ENCODE peak calls at places on chromosomes 12 and 14, in four cellular contexts. N is suprapubic skin, T is Peyer's patch, O is A549. S is an unnamed sample.

GRCh38 chr12:95129115-95129514 is 55.7 kb upstream of the NR2C1 start:
- DNase-seq in N (no peak), T (no peak), O (no peak), S (no peak)

GRCh38 chr14:104724981-104725771 is 1.1 kb downstream of the ADSS1 start:
- DNase-seq in N (no peak), T (no peak), O (peak; percentile 68), S (no peak)

GRCh38 chr12:107169200-107169599 is 75.9 kb upstream of the CRY1 start:
- DNase-seq in T (no peak), N (no peak), O (no peak), S (no peak)

GRCh38 chr14:95156153-95156764 is 1.1 kb downstream of the DICER1 start:
- DNase-seq in N (no peak), O (peak; percentile 12), T (no peak), S (no peak)

GRCh38 chr12:104212516-104212915 is 3.1 kb upstream of the TXNRD1 start:
- DNase-seq in T (no peak), N (no peak), O (no peak), S (no peak)

GRCh38 chr12:119624971-119625370 is 31.4 kb downstream of the TMEM233 start:
- DNase-seq in O (no peak), T (no peak), N (no peak), S (no peak)

GRCh38 chr12:3832738-3833137 is 40.5 kb downstream of the PARP11 start:
- DNase-seq in N (no peak), T (no peak), O (no peak), S (no peak)

GRCh38 chr14:80483331-80483730 is 272.0 kb upstream of the DIO2 start:
- DNase-seq in N (no peak), T (no peak), O (no peak), S (no peak)

GRCh38 chr14:102948698-102949061 is 26.2 kb downstream of the AMN start:
- DNase-seq in N (peak; percentile 55), T (no peak), O (no peak), S (no peak)

GRCh38 chr12:119168721-119169120 is 10.0 kb upstream of the HSPB8 start:
- DNase-seq in O (no peak), T (no peak), N (no peak), S (no peak)

GRCh38 chr12:46214668-46215429 is 54.0 kb downstream of the SLC38A1 start:
- DNase-seq in T (no peak), O (no peak), N (no peak), S (no peak)

GRCh38 chr12:104352106-104352713 is 48.7 kb downstream of the EID3 start:
- DNase-seq in O (no peak), T (no peak), N (no peak), S (peak; percentile 59)

GRCh38 chr14:76486251-76486743 is 110.4 kb downstream of the ESRRB start:
- DNase-seq in N (no peak), O (no peak), T (no peak), S (no peak)

GRCh38 chr14:39417014-39417413 is 15.2 kb downstream of the FBXO33 start:
- DNase-seq in T (no peak), O (peak; percentile 28), N (no peak), S (no peak)

GRCh38 chr12:34342048-34342447 is 319.8 kb downstream of the ALG10 start:
- DNase-seq in T (no peak), O (no peak), N (no peak), S (no peak)

GRCh38 chr12:105083551-105084105 is 630 bp downstream of the ALDH1L2 start:
- DNase-seq in N (peak; percentile 81), T (peak; percentile 48), O (peak; percentile 58), S (peak; percentile 92)

GRCh38 chr12:116783503-116784237 is 45.6 kb downstream of the RNFT2 start:
- DNase-seq in T (no peak), N (no peak), O (no peak), S (no peak)

GRCh38 chr12:132424118-132424438 is 65.9 kb upstream of the FBRSL1 start:
- DNase-seq in N (no peak), O (no peak), T (no peak), S (no peak)
- TF ChIP-seq POLR2A in N (no peak), O (no peak), T (no peak), S (no peak)

DNA sequence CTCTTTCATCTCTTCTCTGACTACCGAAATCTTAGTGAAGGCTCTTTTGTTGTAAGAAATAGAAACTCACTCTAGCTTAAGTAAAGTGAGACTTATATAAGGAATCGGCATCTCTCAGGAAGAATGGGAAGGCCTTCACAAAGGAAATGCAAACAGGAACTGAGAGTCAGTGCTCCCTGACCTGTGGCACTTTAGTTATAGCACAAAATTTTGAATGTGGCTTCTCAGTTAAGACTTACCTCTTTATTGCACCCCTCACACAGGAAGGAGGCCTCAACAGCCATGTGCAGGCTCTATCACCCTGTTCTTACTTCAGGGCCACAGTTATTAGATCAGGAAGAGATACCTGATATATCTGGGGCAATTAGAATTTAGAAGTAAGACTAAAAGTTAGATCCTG is 224.7 kb upstream of the EGLN3 start:
- DNase-seq in O (no peak), T (no peak), N (no peak), S (no peak)
- TF ChIP-seq POLR2A in O (no peak), T (no peak), N (no peak), S (no peak)

DNA sequence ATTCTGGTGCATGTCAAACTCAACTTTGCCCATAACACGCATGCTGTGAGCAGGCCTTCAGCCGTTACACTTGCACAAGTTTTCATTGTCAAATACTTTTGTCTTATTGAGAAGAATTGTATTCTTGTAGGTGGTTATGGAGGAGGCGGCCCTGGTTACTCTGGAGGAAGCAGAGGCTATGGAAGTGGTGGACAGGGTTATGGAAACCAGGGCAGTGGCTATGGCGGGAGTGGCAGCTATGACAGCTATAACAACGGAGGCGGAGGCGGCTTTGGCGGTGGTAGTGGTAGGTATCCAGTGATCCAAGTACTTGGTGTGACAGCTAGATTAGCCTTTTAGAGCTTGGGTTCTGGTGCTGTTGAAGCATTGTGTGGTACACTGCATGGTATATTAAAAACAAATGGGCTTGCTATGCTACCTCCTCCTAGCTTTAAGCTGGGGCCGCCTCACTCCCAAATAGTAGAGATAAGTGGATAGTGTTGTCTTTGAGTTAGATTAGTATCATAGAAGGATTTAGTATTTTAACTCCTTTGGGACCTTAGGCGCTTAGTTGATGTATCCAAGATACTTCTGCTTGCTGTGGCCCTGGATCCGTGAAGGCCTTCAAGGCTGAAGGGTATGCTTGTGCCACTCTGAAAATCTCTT is 2.5 kb downstream of the HNRNPA1 start:
- DNase-seq in N (no peak), T (no peak), O (no peak), S (no peak)
- TF ChIP-seq POLR2A in N (no peak), T (no peak), O (no peak), S (no peak)

DNA sequence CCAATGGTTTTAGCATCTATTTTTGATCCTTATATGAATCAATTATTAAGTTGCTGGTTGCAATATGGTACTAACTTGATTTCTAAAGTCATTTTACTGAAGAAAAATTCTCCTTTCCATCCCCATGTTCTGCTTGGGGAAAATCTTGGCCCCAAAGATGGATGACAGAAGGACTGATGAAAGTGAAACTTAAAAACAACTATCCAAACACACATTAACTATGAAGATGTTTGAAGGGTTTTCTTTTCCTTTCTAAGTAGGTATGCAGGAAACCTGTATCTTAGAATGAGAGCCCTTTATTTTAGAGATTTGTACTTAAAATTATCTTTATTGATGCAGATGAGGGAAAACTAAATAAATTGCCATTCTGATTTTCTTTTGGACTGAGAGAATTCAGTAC is 5.9 kb downstream of the C12orf71 start:
- DNase-seq in O (no peak), T (no peak), N (no peak), S (no peak)
- TF ChIP-seq POLR2A in O (no peak), T (no peak), N (no peak), S (no peak)

DNA sequence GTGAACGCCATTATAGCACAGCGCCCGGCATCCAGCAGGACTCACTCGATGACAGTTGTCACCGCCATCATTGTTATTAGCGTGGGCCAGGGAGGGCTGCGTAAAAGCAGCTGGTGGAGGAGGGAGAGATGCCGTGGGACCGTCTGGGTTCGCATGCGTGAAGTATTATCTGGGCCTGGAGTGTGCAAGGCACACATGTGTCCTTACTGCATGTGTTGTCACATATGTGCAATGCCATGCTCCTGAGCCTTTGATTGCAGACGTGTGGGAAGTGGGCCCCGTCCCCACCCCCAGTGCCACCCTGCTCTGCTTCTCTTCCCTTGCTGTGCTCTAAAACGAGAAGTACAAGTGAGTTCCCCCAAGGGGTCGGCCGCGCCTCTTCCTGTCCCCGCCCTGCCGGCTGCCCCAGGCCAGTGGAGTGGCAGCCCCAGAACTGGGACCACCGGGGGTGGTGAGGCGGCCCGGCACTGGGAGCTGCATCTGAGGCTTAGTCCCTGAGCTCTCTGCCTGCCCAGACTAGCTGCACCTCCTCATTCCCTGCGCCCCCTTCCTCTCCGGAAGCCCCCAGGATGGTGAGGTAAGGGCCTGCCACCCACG is at the start of gene PTPN6:
- DNase-seq in N (no peak), O (no peak), T (peak; percentile 63), S (no peak)
- TF ChIP-seq POLR2A in N (no peak), O (no peak), T (no peak), S (no peak)

DNA sequence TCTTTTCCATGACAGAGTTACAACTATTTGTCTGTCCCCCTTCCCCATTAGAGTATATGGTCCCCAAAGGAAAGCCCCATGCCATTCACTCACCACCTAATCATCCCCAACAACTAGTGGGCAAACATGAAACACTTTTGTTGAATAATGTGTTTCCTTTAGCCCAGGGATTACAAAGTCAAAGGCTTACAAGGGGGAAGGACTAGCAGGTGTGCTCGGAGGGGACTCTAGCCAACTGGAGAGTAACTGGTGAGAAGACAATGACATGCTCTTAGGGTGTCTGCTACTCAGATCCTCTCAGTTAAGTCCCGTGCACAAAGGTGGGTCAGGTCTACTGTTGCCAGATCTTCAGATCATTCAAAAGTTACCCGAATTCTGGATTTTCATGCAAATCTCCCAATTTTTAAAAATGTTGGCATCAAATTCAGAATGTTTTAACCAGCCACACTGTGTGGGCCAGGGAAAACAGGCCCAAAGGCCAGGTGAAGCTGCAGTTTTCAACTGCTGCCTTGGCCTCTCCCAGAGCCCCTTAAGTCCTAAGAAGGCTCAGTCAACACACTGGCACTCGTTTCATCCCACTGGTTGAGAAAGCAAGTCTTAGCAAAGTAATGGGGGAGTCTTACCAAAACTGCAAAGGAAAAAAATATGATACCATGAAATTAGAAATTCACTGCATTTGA is 29.7 kb downstream of the NUDT4 start:
- DNase-seq in N (no peak), O (no peak), T (no peak), S (no peak)
- TF ChIP-seq POLR2A in N (no peak), O (no peak), T (no peak), S (no peak)

GRCh38 chr14:21258889-21259787 is 10.1 kb downstream of the HNRNPC start:
- DNase-seq in T (no peak), O (no peak), N (no peak), S (no peak)
- TF ChIP-seq POLR2A in T (no peak), O (no peak), N (no peak), S (no peak)